ENCODE peak calls at places on chromosomes 13 and 19, in nine cellular contexts. N is heart right ventricle, M is right lobe of liver, O is IMR-90, V is fibroblast of lung, U is heart left ventricle, F is Caco-2, T is RWPE1, S is HepG2. G is an unnamed sample.

GRCh38 chr19:10292206-10292788 is 2.5 kb downstream of the ICAM5 start:
- DNase-seq in N (peak), M (peak), O (peak), V (no peak), U (peak), F (peak), T (peak), S (peak), G (no peak)

GRCh38 chr13:49627831-49628652 is at the start of gene ARL11:
- DNase-seq in N (peak), M (peak), O (no peak), V (no peak), U (peak), F (peak), T (peak), S (no peak), G (no peak)

GRCh38 chr13:88802886-88803285 is 1131.7 kb downstream of the SLITRK5 start:
- DNase-seq in N (no peak), M (no peak), O (no peak), V (peak), U (no peak), F (no peak), T (no peak), S (no peak), G (no peak)

GRCh38 chr19:34484328-34484727 is 2.8 kb downstream of the WTIP start:
- DNase-seq in N (peak), M (peak), O (no peak), V (no peak), U (peak), F (no peak), T (no peak), S (no peak), G (no peak)

GRCh38 chr19:17673937-17674799 is 14.0 kb downstream of the UNC13A start:
- DNase-seq in N (no peak), M (no peak), O (no peak), V (no peak), U (no peak), F (no peak), T (no peak), S (no peak), G (no peak)

GRCh38 chr19:14786421-14786851 is 8.1 kb upstream of the ADGRE2 start:
- DNase-seq in N (no peak), M (peak), O (no peak), V (no peak), U (no peak), F (no peak), T (peak), S (no peak), G (no peak)

GRCh38 chr13:111448504-111448903 is 128.1 kb downstream of the TEX29 start:
- DNase-seq in N (no peak), M (no peak), O (no peak), V (no peak), U (no peak), F (no peak), T (no peak), S (no peak), G (no peak)

GRCh38 chr19:40597329-40597838 is 3.8 kb upstream of the LTBP4 start:
- DNase-seq in N (no peak), M (no peak), O (no peak), V (no peak), U (no peak), F (no peak), T (no peak), S (no peak), G (no peak)

GRCh38 chr19:4969292-4969771 is 419 bp downstream of the KDM4B start:
- DNase-seq in N (no peak), M (no peak), O (no peak), V (no peak), U (no peak), F (no peak), T (no peak), S (no peak), G (no peak)

GRCh38 chr13:101465877-101466276 is 13.4 kb downstream of the ITGBL1 start:
- DNase-seq in N (no peak), M (no peak), O (peak), V (peak), U (no peak), F (no peak), T (no peak), S (no peak), G (no peak)

GRCh38 chr13:26590951-26591350 is 33.5 kb downstream of the WASF3 start:
- DNase-seq in N (no peak), M (no peak), O (no peak), V (no peak), U (no peak), F (no peak), T (no peak), S (peak), G (no peak)

GRCh38 chr13:114212096-114212495 is 22.6 kb upstream of the CDC16 start:
- DNase-seq in N (no peak), M (no peak), O (peak), V (peak), U (no peak), F (no peak), T (no peak), S (no peak), G (no peak)

GRCh38 chr19:54336893-54337857 is 1.8 kb downstream of the LILRA4 start:
- DNase-seq in N (no peak), M (no peak), O (no peak), V (no peak), U (no peak), F (no peak), T (no peak), S (no peak), G (no peak)

GRCh38 chr19:40646564-40647254 is 43.7 kb downstream of the NUMBL start:
- DNase-seq in N (no peak), M (no peak), O (peak), V (peak), U (no peak), F (no peak), T (no peak), S (no peak), G (no peak)

GRCh38 chr13:98571955-98572662 is 4.8 kb downstream of the STK24 start:
- DNase-seq in N (no peak), M (no peak), O (peak), V (peak), U (no peak), F (no peak), T (no peak), S (peak), G (no peak)

GRCh38 chr13:66578305-66578704 is 651.8 kb downstream of the PCDH9 start:
- DNase-seq in N (no peak), M (no peak), O (peak), V (peak), U (no peak), F (no peak), T (no peak), S (no peak), G (no peak)

GRCh38 chr13:50261502-50261901 is 246.3 kb downstream of the KCNRG start:
- DNase-seq in N (no peak), M (no peak), O (no peak), V (no peak), U (no peak), F (no peak), T (peak), S (no peak), G (no peak)

GRCh38 chr13:31433201-31433600 is 233.4 kb downstream of the B3GLCT start:
- DNase-seq in N (no peak), M (no peak), O (no peak), V (no peak), U (no peak), F (no peak), T (no peak), S (no peak), G (no peak)

GRCh38 chr13:102648046-102648445 is 46.8 kb downstream of the METTL21C start:
- DNase-seq in N (no peak), M (no peak), O (no peak), V (no peak), U (no peak), F (no peak), T (no peak), S (no peak), G (no peak)

GRCh38 chr13:48400820-48401219 is 12.1 kb downstream of the LPAR6 start:
- DNase-seq in N (no peak), M (no peak), O (peak), V (peak), U (no peak), F (no peak), T (peak), S (no peak), G (peak)

GRCh38 chr13:42329239-42329638 is 57.3 kb downstream of the AKAP11 start:
- DNase-seq in N (no peak), M (no peak), O (no peak), V (no peak), U (no peak), F (no peak), T (no peak), S (no peak), G (no peak)

GRCh38 chr13:105929486-105929885 is 606.0 kb downstream of the EFNB2 start:
- DNase-seq in N (no peak), M (no peak), O (no peak), V (peak), U (no peak), F (no peak), T (no peak), S (no peak), G (peak)

GRCh38 chr13:100208596-100208995 is 119.7 kb downstream of the PCCA start:
- DNase-seq in N (no peak), M (no peak), O (peak), V (no peak), U (no peak), F (no peak), T (no peak), S (no peak), G (no peak)

GRCh38 chr19:37951816-37952210 is 44.8 kb downstream of the SIPA1L3 start:
- DNase-seq in N (no peak), M (no peak), O (no peak), V (no peak), U (no peak), F (peak), T (no peak), S (no peak), G (no peak)

GRCh38 chr19:8111376-8111775 is 38.0 kb downstream of the FBN3 start:
- DNase-seq in N (no peak), M (no peak), O (no peak), V (no peak), U (no peak), F (no peak), T (no peak), S (no peak), G (no peak)

GRCh38 chr13:20258208-20258962 is 26.3 kb upstream of the GJB6 start:
- DNase-seq in N (no peak), M (no peak), O (no peak), V (no peak), U (no peak), F (no peak), T (no peak), S (no peak), G (no peak)

GRCh38 chr19:23509686-23510450 is 114.6 kb upstream of the ZNF91 start:
- DNase-seq in N (no peak), M (no peak), O (no peak), V (no peak), U (no peak), F (no peak), T (peak), S (no peak), G (no peak)

GRCh38 chr13:98496239-98496668 is 80.7 kb downstream of the STK24 start:
- DNase-seq in N (no peak), M (no peak), O (peak), V (no peak), U (no peak), F (no peak), T (no peak), S (peak), G (no peak)

GRCh38 chr19:38617764-38618589 is at the start of gene MAP4K1:
- DNase-seq in N (peak), M (peak), O (no peak), V (no peak), U (peak), F (no peak), T (no peak), S (no peak), G (no peak)

DNA sequence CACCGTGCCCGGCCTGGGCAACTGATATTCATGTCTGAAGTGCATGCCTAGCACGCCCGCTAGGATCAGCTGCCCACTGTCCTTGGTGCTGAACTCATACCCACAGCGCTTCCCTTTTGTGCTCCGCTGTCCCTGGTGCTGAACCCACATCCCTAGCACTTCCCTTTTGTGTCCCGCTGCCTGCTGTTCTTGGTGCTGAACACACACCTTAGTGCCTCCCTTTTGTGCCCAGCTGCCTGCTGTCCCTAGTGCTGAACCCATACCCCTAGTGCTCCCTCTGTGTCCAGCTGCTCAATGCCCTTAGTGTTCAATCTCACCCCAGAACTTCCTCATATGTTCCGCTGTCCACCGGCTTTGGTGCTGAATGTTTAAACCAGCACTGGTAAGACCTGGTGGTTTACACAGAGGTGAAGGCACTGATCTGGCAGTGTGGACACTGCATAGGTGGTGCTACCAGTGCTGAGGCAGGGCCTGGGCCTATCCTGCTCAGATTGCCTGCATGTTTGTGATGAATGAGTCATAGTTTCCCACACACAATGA is 26.3 kb upstream of the SIGLEC11 start:
- DNase-seq in N (peak), M (peak), O (peak), V (peak), U (peak), F (peak), T (peak), S (peak), G (peak)
- TF ChIP-seq CTCF in N (peak), M (no peak), O (peak), V (no peak), U (no peak), F (no peak), T (no peak), S (peak), G (peak)

GRCh38 chr13:91768746-91769145 is 370.3 kb downstream of the GPC5 start:
- DNase-seq in N (no peak), M (no peak), O (no peak), V (no peak), U (no peak), F (no peak), T (no peak), S (no peak), G (no peak)

GRCh38 chr13:91778123-91778522 is 379.7 kb downstream of the GPC5 start:
- DNase-seq in N (no peak), M (no peak), O (no peak), V (no peak), U (no peak), F (no peak), T (no peak), S (no peak), G (no peak)

GRCh38 chr13:91776650-91777193 is 378.3 kb downstream of the GPC5 start:
- DNase-seq in N (no peak), M (no peak), O (no peak), V (no peak), U (no peak), F (no peak), T (no peak), S (no peak), G (no peak)

GRCh38 chr13:91771229-91771628 is 372.8 kb downstream of the GPC5 start:
- DNase-seq in N (no peak), M (no peak), O (no peak), V (no peak), U (no peak), F (no peak), T (no peak), S (no peak), G (no peak)

DNA sequence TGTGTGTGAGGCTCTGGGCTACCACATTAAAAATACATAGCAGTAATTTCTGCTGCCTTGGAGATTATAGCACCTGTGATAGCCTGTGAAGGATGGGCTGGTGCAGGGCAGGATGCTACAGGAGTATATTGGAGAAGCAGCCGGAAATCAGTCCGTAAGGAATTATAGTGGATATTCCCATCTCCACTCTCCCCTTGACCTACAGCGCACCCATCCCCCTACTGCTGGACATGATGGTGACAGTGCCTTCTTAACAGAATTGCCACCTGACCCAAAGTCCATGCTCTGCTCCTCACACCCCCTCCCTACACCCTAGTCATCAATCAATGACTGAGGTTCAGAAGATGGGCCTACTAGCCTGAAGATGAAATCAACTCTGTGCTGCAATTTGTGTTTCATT is 376.0 kb downstream of the GPC5 start:
- DNase-seq in N (no peak), M (no peak), O (no peak), V (no peak), U (no peak), F (peak), T (no peak), S (no peak), G (no peak)
- TF ChIP-seq CTCF in N (no peak), M (no peak), O (no peak), V (no peak), U (no peak), F (no peak), T (no peak), S (no peak), G (no peak)

GRCh38 chr19:36212895-36213294 is 1.6 kb downstream of the ZNF565 start:
- DNase-seq in N (no peak), M (no peak), O (no peak), V (no peak), U (no peak), F (no peak), T (no peak), S (no peak), G (no peak)

GRCh38 chr19:36213793-36214387 is 575 bp downstream of the ZNF565 start:
- DNase-seq in N (peak), M (no peak), O (peak), V (peak), U (no peak), F (no peak), T (no peak), S (no peak), G (no peak)

GRCh38 chr19:36210497-36210896 is 4.0 kb downstream of the ZNF565 start:
- DNase-seq in N (no peak), M (no peak), O (peak), V (no peak), U (no peak), F (no peak), T (no peak), S (no peak), G (no peak)

GRCh38 chr19:36215276-36216171 is 618 bp downstream of the ZNF146 start:
- DNase-seq in N (no peak), M (no peak), O (peak), V (peak), U (no peak), F (no peak), T (no peak), S (no peak), G (peak)

DNA sequence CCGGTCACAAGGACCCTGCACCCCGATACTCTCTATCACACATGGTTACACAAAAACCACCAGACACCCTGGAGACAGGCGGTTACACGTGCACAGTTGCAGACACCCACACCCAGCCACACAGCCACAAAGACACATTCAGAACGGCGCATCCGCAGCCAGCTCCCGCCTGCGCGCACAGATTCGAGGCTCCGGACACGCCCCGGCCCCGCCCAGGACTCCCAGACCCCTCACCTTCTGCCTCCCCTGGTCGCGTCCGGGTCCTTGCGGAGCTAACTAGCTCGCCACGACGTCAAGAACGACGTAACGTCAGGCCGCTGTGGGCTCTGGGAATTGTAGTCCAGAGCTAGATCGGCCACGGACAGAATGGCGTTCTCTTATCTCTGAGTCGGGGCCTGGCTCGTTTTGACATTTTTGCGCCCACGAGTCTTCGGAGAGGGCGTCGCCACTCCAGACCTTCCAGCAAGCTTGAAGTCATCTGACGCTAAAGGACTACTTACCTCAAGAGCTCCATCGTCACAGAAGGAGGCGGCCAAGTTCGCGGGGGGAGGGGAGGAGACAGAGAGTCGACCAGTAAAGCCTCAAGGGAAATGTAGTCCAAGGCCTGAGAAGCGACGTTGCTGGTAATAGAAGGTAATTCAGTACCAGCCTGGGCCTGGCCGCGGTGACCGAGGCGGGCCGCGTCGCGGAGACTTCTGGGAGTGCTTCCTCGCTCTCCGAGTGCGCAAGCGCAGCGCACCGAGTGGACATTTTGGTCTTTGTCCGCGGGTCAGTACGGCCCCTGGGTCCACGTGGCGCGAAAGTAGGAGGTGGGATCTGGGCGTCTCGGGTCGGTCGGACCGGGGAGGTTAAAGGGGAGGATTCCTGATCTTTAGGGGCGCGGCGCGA is at the start of the genes ZNF146 and ZNF565:
- DNase-seq in N (peak), M (peak), O (peak), V (peak), U (peak), F (peak), T (peak), S (peak), G (peak)
- TF ChIP-seq CTCF in N (no peak), M (no peak), O (no peak), V (no peak), U (no peak), F (no peak), T (no peak), S (peak), G (no peak)

DNA sequence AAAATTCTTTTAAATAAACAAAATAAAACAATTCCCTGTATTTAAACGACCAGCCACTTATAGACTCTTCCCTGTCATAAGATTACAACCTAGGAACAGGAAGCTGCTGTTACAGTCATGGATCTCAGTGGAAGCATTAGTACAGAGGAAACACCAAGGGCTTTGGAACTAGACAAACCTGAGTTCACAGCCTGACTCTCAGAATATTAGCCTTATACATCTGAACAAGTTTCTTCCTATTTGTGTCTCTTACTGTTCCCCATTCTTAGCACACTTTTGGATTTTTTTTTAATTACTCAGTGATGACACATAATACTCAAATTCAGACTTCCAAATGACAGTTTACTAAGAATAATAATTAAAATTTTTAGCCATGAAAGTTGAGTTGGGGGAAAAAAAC is 46.1 kb downstream of the ZDHHC20 start:
- DNase-seq in N (no peak), M (no peak), O (peak), V (peak), U (no peak), F (no peak), T (no peak), S (no peak), G (no peak)
- TF ChIP-seq CTCF in N (no peak), M (no peak), O (no peak), V (no peak), U (no peak), F (no peak), T (no peak), S (no peak), G (no peak)

GRCh38 chr19:33273881-33274662 is 28.3 kb downstream of the CEBPA start:
- DNase-seq in N (peak), M (peak), O (peak), V (peak), U (no peak), F (peak), T (no peak), S (peak), G (peak)
- TF ChIP-seq CTCF in N (no peak), M (no peak), O (no peak), V (no peak), U (no peak), F (no peak), T (no peak), S (peak), G (no peak)

DNA sequence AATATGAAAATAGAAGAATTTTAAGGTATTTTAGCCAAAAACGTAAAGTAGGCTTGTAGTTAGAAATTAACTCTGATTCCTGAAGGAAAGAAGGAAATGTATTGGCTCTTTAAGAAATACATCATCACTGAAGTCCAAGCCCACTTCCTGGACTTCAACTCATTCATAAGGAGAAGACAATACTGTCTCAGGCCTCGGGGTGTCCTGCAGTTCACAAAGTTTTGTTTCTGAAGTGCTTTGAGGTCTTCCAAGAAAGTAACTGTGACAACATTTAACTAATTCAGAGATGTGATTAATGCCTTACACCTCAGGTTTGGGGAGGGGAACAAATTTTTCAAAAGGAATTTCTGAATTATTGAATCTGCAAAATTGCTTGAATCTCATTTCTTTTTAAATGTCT is 65.8 kb upstream of the STARD13 start:
- DNase-seq in N (peak), M (no peak), O (peak), V (peak), U (no peak), F (no peak), T (no peak), S (no peak), G (no peak)
- TF ChIP-seq CTCF in N (peak), M (no peak), O (no peak), V (no peak), U (peak), F (no peak), T (no peak), S (no peak), G (no peak)